ENCODE peak calls at places on chromosome 14, in seven cellular contexts. C, U, O, P, S, J and A are unnamed samples.
A peak's percentile ranks its signal among the peaks of the same experiment; 100 is the strongest.

GRCh38 chr14:101972126-101972785 is 7.9 kb downstream of the DYNC1H1 start:
- DNase-seq in J (no peak), P (peak; percentile 99), O (peak; percentile 84), U (peak; percentile 98), S (peak; percentile 73), C (peak; percentile 99), A (peak; percentile 98)

GRCh38 chr14:102046337-102047278 is 40.2 kb downstream of the HSP90AA1 start:
- DNase-seq in C (peak; percentile 28), U (no peak), P (peak; percentile 41), S (peak; percentile 79), J (peak; percentile 26), O (peak; percentile 78), A (peak; percentile 38)

GRCh38 chr14:28773917-28774691 is 7.5 kb downstream of the FOXG1 start:
- DNase-seq in O (no peak), P (peak; percentile 71), U (no peak), C (peak; percentile 60), J (no peak), S (peak; percentile 87), A (peak; percentile 52)

GRCh38 chr14:93984987-93985410 is 8.6 kb upstream of the ASB2 start:
- DNase-seq in J (no peak), P (peak; percentile 70), U (peak; percentile 67), O (no peak), S (peak; percentile 68), C (peak; percentile 92), A (peak; percentile 60)

GRCh38 chr14:75566321-75566720 is 12.1 kb upstream of the FLVCR2 start:
- DNase-seq in P (no peak), C (no peak), S (no peak), O (no peak), J (no peak), U (no peak), A (no peak)

GRCh38 chr14:51848120-51848519 is 12.3 kb upstream of the GNG2 start:
- DNase-seq in S (no peak), C (no peak), J (no peak), O (no peak), U (no peak), P (no peak), A (no peak)

GRCh38 chr14:53850714-53851296 is 105.8 kb downstream of the BMP4 start:
- DNase-seq in O (no peak), S (no peak), P (peak; percentile 69), U (peak; percentile 28), J (no peak), C (peak; percentile 16), A (peak; percentile 68)

GRCh38 chr14:90439874-90440442 is 43.1 kb downstream of the CALM1 start:
- DNase-seq in U (no peak), S (no peak), C (no peak), O (no peak), J (no peak), P (no peak), A (no peak)

GRCh38 chr14:28701733-28702132 is 64.9 kb upstream of the FOXG1 start:
- DNase-seq in P (no peak), U (no peak), J (no peak), S (no peak), O (no peak), C (no peak), A (no peak)

GRCh38 chr14:25607095-25607657 is 557.2 kb upstream of the STXBP6 start:
- DNase-seq in S (no peak), O (no peak), P (no peak), U (no peak), J (no peak), C (no peak), A (no peak)

GRCh38 chr14:66508846-66509621 is 1.1 kb downstream of the GPHN start:
- DNase-seq in C (peak; percentile 33), J (peak; percentile 26), O (peak; percentile 48), S (peak; percentile 40), P (peak; percentile 25), U (no peak), A (peak; percentile 26)

GRCh38 chr14:85444685-85445084 is 85.3 kb upstream of the FLRT2 start:
- DNase-seq in S (no peak), J (no peak), C (peak; percentile 60), U (peak; percentile 74), O (no peak), P (peak; percentile 70), A (peak; percentile 75)

GRCh38 chr14:100887728-100888335 is 15.7 kb downstream of the RTL1 start:
- DNase-seq in S (no peak), J (no peak), P (no peak), C (no peak), O (peak; percentile 10), U (no peak), A (no peak)

GRCh38 chr14:32021341-32021740 is 55.8 kb upstream of the ARHGAP5 start:
- DNase-seq in P (no peak), U (no peak), J (no peak), C (no peak), O (no peak), S (no peak), A (no peak)

GRCh38 chr14:44529026-44529425 is 21.9 kb upstream of the FSCB start:
- DNase-seq in C (no peak), P (peak; percentile 3), U (no peak), S (no peak), O (no peak), J (no peak), A (peak; percentile 76)

GRCh38 chr14:101135796-101136742 is 232.5 kb upstream of the RTL1 start:
- DNase-seq in O (no peak), J (no peak), U (no peak), P (no peak), C (no peak), S (peak; percentile 55), A (no peak)

GRCh38 chr14:49583629-49584028 is 2.6 kb downstream of the RPS29 start:
- DNase-seq in U (no peak), J (no peak), O (no peak), C (no peak), S (no peak), P (no peak), A (no peak)

GRCh38 chr14:53509845-53510244 is 356.7 kb upstream of the DDHD1 start:
- DNase-seq in C (no peak), U (no peak), P (no peak), O (peak; percentile 46), S (no peak), J (no peak), A (peak; percentile 20)

GRCh38 chr14:61560323-61560722 is 135.0 kb upstream of the HIF1A start:
- DNase-seq in U (no peak), C (peak; percentile 79), O (no peak), S (no peak), J (no peak), P (no peak), A (peak; percentile 71)

GRCh38 chr14:61558271-61558670 is 137.0 kb upstream of the HIF1A start:
- DNase-seq in P (peak; percentile 92), O (no peak), U (no peak), C (peak; percentile 86), S (no peak), J (no peak), A (no peak)

GRCh38 chr14:61561144-61561543 is 134.2 kb upstream of the HIF1A start:
- DNase-seq in J (no peak), P (no peak), U (no peak), O (no peak), S (no peak), C (peak; percentile 76), A (peak; percentile 83)

GRCh38 chr14:61557854-61558253 is 137.5 kb upstream of the HIF1A start:
- DNase-seq in C (no peak), O (no peak), P (no peak), U (no peak), J (no peak), S (no peak), A (no peak)

DNA sequence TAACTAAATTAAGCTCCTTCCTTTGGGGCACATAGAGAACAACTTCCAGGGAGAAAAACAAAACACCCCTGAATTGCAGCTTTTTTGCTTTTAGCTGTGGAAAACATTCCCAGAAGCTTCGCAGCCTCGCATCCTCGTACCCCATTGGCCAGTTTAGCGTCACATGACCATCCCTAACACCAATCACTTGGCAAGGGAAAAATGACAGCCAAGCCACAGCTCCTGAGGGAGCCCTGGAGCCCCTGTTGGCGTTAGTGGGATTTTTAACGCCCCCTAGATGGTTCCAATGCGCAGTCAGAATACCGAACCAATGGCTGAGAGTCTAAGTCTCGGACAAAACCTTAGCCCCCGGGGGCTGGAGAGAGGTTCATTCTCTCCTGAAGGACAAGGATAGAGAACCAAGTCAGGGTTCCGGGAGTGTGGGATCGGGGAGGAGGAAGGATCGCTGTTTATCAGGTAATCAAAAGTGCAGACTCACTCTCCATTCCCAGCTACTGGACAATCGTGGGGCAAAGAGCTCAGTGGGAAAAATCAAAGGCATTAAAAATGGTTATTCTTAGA is 135.6 kb upstream of the HIF1A start:
- DNase-seq in J (no peak), O (no peak), U (no peak), S (no peak), P (no peak), C (no peak), A (no peak)
- H3K4me3 ChIP-seq in J (peak overlapping the region; percentile 29), O (no peak overlapping the region), U (no peak overlapping the region), S (no peak overlapping the region), P (no peak overlapping the region), C (no peak overlapping the region), A (no peak overlapping the region)

DNA sequence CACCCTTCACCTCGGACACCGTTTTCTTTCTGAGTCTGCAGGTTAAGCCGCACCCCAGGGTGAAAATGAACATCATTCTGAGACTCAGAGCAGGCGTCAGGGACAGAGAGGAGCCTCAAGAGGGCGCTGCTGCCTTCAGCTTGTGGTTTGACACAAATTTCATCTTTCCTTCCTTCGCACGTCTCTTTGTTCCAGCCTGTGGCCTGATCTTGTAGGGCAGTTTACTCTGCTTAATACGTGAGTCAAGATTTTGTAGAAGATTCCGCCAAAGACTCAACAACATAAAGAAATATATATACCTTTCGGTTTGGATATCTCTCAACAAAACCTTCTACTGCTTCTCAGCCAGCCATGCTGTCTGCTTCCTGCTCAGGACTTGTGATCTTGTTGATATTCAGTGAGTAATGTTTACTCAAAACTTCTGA is 329.3 kb upstream of the OR4E1 start:
- DNase-seq in C (no peak), S (no peak), P (no peak), U (no peak), O (no peak), J (no peak), A (no peak)
- TF ChIP-seq CTCF in C (peak; percentile 23), S (no peak), P (peak; percentile 17), U (peak; percentile 43), O (no peak), J (no peak), A (no peak)

GRCh38 chr14:95235767-95236166 is 78.4 kb upstream of the DICER1 start:
- DNase-seq in P (no peak), C (no peak), U (no peak), S (no peak), O (no peak), J (no peak), A (no peak)

GRCh38 chr14:95234426-95234825 is 77.1 kb upstream of the DICER1 start:
- DNase-seq in C (no peak), J (no peak), O (no peak), S (no peak), U (no peak), P (no peak), A (no peak)

GRCh38 chr14:95236221-95236620 is 78.9 kb upstream of the DICER1 start:
- DNase-seq in U (no peak), J (no peak), S (no peak), P (no peak), C (no peak), O (no peak), A (no peak)

GRCh38 chr14:95233702-95234241 is 76.4 kb upstream of the DICER1 start:
- DNase-seq in O (no peak), P (no peak), S (no peak), U (no peak), J (peak; percentile 61), C (no peak), A (no peak)

GRCh38 chr14:95235351-95235750 is 78.0 kb upstream of the DICER1 start:
- DNase-seq in O (no peak), J (no peak), P (no peak), C (no peak), U (no peak), S (no peak), A (no peak)
- H3K4me3 ChIP-seq in O (no peak overlapping the region), J (no peak overlapping the region), P (no peak overlapping the region), C (no peak overlapping the region), U (no peak overlapping the region), S (no peak overlapping the region), A (no peak overlapping the region)

GRCh38 chr14:33404054-33404453 is 465.4 kb downstream of the NPAS3 start:
- DNase-seq in C (peak; percentile 97), J (no peak), O (no peak), P (peak; percentile 86), U (peak; percentile 42), S (no peak), A (peak; percentile 92)
- TF ChIP-seq CTCF in C (peak; percentile 33), J (no peak), O (no peak), P (no peak), U (no peak), S (no peak), A (peak; percentile 25)